ENCODE peak calls at places on chromosomes 13 and 19, in seven cellular contexts. X is AG04450, W is astrocyte, H is OCI-LY7, M is cardiac muscle cell, R is GM23248, K is heart right ventricle. G is an unnamed sample. For H3K9me3, the result is how much of the 10 kb centered on the place peaks cover.

GRCh38 chr19:1067341-1068103 is 555 bp downstream of the ARHGAP45 start:
- DNase-seq in X (no peak), W (no peak), H (no peak), M (no peak), R (no peak), K (no peak), G (peak)

GRCh38 chr13:38381840-38382239 is 32.2 kb downstream of the UFM1 start:
- DNase-seq in X (no peak), W (no peak), H (no peak), M (peak), R (no peak), K (peak), G (no peak)

GRCh38 chr19:23823952-23824389 is 65.3 kb upstream of the ZNF681 start:
- DNase-seq in X (no peak), W (no peak), H (peak), M (peak), R (no peak), K (no peak), G (no peak)

GRCh38 chr19:55673465-55673864 is 1.6 kb upstream of the EPN1 start:
- DNase-seq in X (no peak), W (no peak), H (no peak), M (no peak), R (no peak), K (no peak), G (no peak)

GRCh38 chr13:71610876-71611275 is 256.1 kb downstream of the DACH1 start:
- DNase-seq in X (no peak), W (no peak), H (no peak), M (no peak), R (no peak), K (no peak), G (no peak)

GRCh38 chr19:1864480-1865171 is 1.2 kb upstream of the KLF16 start:
- DNase-seq in X (no peak), W (no peak), H (peak), M (peak), R (peak), K (peak), G (peak)

GRCh38 chr13:50421457-50422130 is 406.4 kb downstream of the KCNRG start:
- DNase-seq in X (no peak), W (peak), H (no peak), M (no peak), R (peak), K (no peak), G (no peak)

GRCh38 chr13:82878536-82878935 is 1003.7 kb downstream of the SLITRK1 start:
- DNase-seq in X (no peak), W (peak), H (no peak), M (peak), R (peak), K (no peak), G (no peak)

GRCh38 chr13:80116107-80116506 is 224.8 kb downstream of the SPRY2 start:
- DNase-seq in X (peak), W (peak), H (no peak), M (peak), R (peak), K (no peak), G (no peak)

GRCh38 chr19:27745978-27746542 is 1466.9 kb downstream of the UQCRFS1 start:
- DNase-seq in X (no peak), W (no peak), H (no peak), M (no peak), R (no peak), K (no peak), G (no peak)

GRCh38 chr13:74288361-74288911 is 154.2 kb upstream of the KLF12 start:
- DNase-seq in X (no peak), W (peak), H (peak), M (no peak), R (no peak), K (peak), G (peak)

GRCh38 chr19:18340990-18341868 is 831 bp downstream of the PGPEP1 start:
- DNase-seq in X (no peak), W (peak), H (peak), M (peak), R (peak), K (peak), G (peak)

GRCh38 chr13:41222259-41222852 is 28.0 kb upstream of the KBTBD7 start:
- DNase-seq in X (no peak), W (peak), H (peak), M (peak), R (peak), K (peak), G (no peak)

GRCh38 chr19:6374711-6375410 is 872 bp downstream of the PSPN start:
- DNase-seq in X (no peak), W (no peak), H (no peak), M (no peak), R (no peak), K (no peak), G (no peak)

GRCh38 chr19:6373096-6373812 is 660 bp downstream of the ALKBH7 start:
- DNase-seq in X (peak), W (peak), H (peak), M (peak), R (peak), K (peak), G (peak)

GRCh38 chr19:6374179-6374709 is 1.5 kb downstream of the PSPN start:
- DNase-seq in X (no peak), W (no peak), H (no peak), M (no peak), R (no peak), K (no peak), G (no peak)

GRCh38 chr19:6373813-6374108 is 1.2 kb downstream of the ALKBH7 start:
- DNase-seq in X (no peak), W (no peak), H (no peak), M (no peak), R (no peak), K (no peak), G (no peak)

DNA sequence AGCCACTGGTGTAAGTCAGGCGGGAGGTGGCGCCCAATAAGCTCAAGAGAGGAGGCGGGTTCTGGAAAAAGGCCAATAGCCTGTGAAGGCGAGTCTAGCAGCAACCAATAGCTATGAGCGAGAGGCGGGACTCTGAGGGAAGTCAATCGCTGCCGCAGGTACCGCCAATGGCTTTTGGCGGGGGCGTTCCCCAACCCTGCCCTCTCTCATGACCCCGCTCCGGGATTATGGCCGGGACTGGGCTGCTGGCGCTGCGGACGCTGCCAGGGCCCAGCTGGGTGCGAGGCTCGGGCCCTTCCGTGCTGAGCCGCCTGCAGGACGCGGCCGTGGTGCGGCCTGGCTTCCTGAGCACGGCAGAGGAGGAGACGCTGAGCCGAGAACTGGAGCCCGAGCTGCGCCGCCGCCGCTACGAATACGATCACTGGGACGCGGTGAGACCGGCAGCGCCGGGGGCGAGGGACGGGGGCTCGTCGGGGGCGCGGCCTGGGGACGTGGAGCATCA is at the start of gene ALKBH7:
- DNase-seq in X (peak), W (peak), H (peak), M (peak), R (peak), K (peak), G (peak)
- H3K27ac ChIP-seq in X (peak), W (peak), H (peak), M (peak), R (peak), K (peak), G (peak)

GRCh38 chr19:14718522-14719113 is 28.8 kb downstream of the ZNF333 start:
- DNase-seq in X (no peak), W (no peak), H (no peak), M (peak), R (peak), K (no peak), G (no peak)

GRCh38 chr19:14715841-14716240 is 26.0 kb downstream of the ZNF333 start:
- DNase-seq in X (no peak), W (no peak), H (no peak), M (no peak), R (no peak), K (no peak), G (no peak)

GRCh38 chr19:14722127-14722526 is 32.3 kb downstream of the ZNF333 start:
- DNase-seq in X (no peak), W (no peak), H (no peak), M (no peak), R (no peak), K (no peak), G (no peak)

GRCh38 chr19:14719162-14719561 is 29.3 kb downstream of the ZNF333 start:
- DNase-seq in X (no peak), W (no peak), H (no peak), M (no peak), R (no peak), K (no peak), G (no peak)
- H3K9me3 ChIP-seq in X (half or more), W (half or more), H (under half), M (under half), R (under half), K (under half), G (under half)

GRCh38 chr13:28955264-28955966 is 135.3 kb downstream of the MTUS2 start:
- DNase-seq in X (no peak), W (no peak), H (no peak), M (no peak), R (no peak), K (peak), G (peak)

GRCh38 chr13:28954810-28955209 is 134.7 kb downstream of the MTUS2 start:
- DNase-seq in X (no peak), W (no peak), H (no peak), M (no peak), R (no peak), K (no peak), G (no peak)

GRCh38 chr13:28953714-28954113 is 133.6 kb downstream of the MTUS2 start:
- DNase-seq in X (no peak), W (no peak), H (no peak), M (no peak), R (no peak), K (no peak), G (no peak)

DNA sequence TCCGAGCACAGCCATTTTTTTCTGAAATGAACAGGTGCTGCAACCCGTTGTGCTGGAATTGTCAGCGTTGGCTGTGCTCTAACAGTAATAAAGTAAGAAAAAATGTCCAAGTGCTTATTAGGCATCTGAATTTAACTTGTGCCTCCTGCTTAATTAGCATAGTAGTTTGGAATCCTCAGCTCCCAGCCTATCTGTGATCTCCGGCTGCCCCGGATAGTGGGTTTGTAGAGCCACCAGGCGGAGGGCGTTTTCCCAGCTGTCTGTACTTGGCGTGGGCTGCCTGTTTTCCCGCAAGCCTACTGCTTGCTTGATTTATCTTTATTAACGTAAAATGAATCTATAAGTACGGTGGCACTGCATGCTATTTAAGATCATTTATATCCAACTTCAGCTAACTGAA is 137.9 kb downstream of the MTUS2 start:
- DNase-seq in X (no peak), W (no peak), H (no peak), M (no peak), R (no peak), K (no peak), G (peak)
- H3K27ac ChIP-seq in X (no peak), W (no peak), H (no peak), M (no peak), R (no peak), K (peak), G (no peak)

GRCh38 chr13:111519041-111519440 is 198.6 kb downstream of the TEX29 start:
- DNase-seq in X (no peak), W (no peak), H (no peak), M (no peak), R (no peak), K (no peak), G (no peak)

GRCh38 chr13:111515648-111516047 is 195.2 kb downstream of the TEX29 start:
- DNase-seq in X (no peak), W (no peak), H (no peak), M (no peak), R (no peak), K (no peak), G (no peak)

GRCh38 chr13:111516712-111517640 is 196.5 kb downstream of the TEX29 start:
- DNase-seq in X (no peak), W (no peak), H (no peak), M (no peak), R (no peak), K (no peak), G (no peak)

GRCh38 chr13:111518161-111518791 is 197.8 kb downstream of the TEX29 start:
- DNase-seq in X (no peak), W (no peak), H (peak), M (no peak), R (no peak), K (no peak), G (no peak)

DNA sequence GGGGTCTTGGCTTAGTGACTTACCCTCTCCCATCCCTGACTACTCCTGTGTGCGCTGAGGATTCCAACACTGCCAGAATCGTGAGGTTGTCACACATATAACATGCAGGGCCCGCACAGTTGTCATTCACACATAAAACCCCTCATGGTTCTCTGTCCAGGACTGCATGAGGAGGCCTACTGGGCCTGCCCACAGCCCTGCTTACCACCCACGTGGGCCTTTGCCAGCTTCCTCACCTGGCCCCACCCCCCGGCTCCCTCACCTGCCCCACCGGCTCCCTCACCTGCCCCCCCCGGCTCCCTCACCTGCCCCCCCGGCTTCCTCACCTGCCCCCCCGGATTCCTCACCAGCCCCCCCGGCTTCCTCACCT is 197.2 kb downstream of the TEX29 start:
- DNase-seq in X (no peak), W (no peak), H (no peak), M (no peak), R (no peak), K (no peak), G (no peak)
- H3K9me3 ChIP-seq in X (half or more), W (under half), H (under half), M (under half), R (under half), K (under half), G (under half)

GRCh38 chr19:30209617-30210600 is 162.3 kb upstream of the ZNF536 start:
- DNase-seq in X (no peak), W (no peak), H (no peak), M (no peak), R (no peak), K (no peak), G (no peak)

GRCh38 chr19:30208661-30209060 is 163.5 kb upstream of the ZNF536 start:
- DNase-seq in X (no peak), W (no peak), H (no peak), M (no peak), R (no peak), K (no peak), G (no peak)

GRCh38 chr19:30206187-30206586 is 166.0 kb upstream of the ZNF536 start:
- DNase-seq in X (no peak), W (no peak), H (no peak), M (no peak), R (no peak), K (no peak), G (no peak)

GRCh38 chr19:30204721-30205120 is 167.5 kb upstream of the ZNF536 start:
- DNase-seq in X (no peak), W (no peak), H (no peak), M (no peak), R (no peak), K (no peak), G (no peak)

DNA sequence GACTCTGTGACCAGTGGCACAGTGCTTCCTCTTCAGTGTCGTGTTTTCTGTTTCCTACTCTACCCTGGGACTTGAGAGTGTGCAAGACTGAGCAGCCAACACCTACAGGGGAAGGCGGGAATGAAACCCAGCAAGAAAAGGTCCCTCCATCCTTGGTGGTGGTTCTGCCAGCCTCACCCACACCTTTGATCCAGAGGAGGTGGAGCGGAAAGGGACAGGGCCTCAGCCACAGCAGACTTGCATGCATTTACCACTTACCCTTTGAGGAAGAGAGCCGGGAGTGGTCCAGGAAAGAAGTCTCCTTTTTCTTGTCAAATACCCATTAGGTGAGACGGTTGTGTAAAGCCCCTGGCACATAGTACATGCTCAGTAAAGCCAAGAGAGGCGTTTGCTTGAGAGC is 164.8 kb upstream of the ZNF536 start:
- DNase-seq in X (no peak), W (no peak), H (no peak), M (no peak), R (no peak), K (no peak), G (no peak)
- H3K27ac ChIP-seq in X (no peak), W (no peak), H (no peak), M (no peak), R (no peak), K (no peak), G (no peak)

GRCh38 chr13:87384099-87384498 is 287.1 kb upstream of the SLITRK5 start:
- DNase-seq in X (no peak), W (no peak), H (no peak), M (no peak), R (no peak), K (no peak), G (no peak)
- H3K9me3 ChIP-seq in X (under half), W (under half), H (under half), M (under half), R (under half), K (under half), G (under half)

GRCh38 chr13:99055286-99056073 is 77.6 kb upstream of the DOCK9 start:
- DNase-seq in X (no peak), W (no peak), H (no peak), M (no peak), R (no peak), K (no peak), G (no peak)
- H3K27ac ChIP-seq in X (no peak), W (no peak), H (no peak), M (peak), R (no peak), K (no peak), G (peak)